ENCODE peak calls at places on chromosome 20, in five cellular contexts. One of them, this sample, is unnamed.

GRCh38 chr20:50385733-50386640 is 124.2 kb upstream of the PTPN1 start:
- DNase-seq in neural progenitor cell: no peak
- DNase-seq in H1: no peak
- DNase-seq in cardiac fibroblast: no peak
- DNase-seq in lung: no peak
- DNase-seq in this sample: no peak

GRCh38 chr20:11235058-11235457 is 561.3 kb upstream of the JAG1 start:
- DNase-seq in neural progenitor cell: no peak
- DNase-seq in H1: no peak
- DNase-seq in cardiac fibroblast: peak; percentile 52
- DNase-seq in lung: no peak
- DNase-seq in this sample: no peak

GRCh38 chr20:59835448-59836395 is 97.7 kb downstream of the SYCP2 start:
- DNase-seq in H1: peak; percentile 44
- DNase-seq in lung: peak; percentile 30
- DNase-seq in neural progenitor cell: peak; percentile 86
- DNase-seq in cardiac fibroblast: peak; percentile 24
- DNase-seq in this sample: no peak

GRCh38 chr20:16569218-16570153 is 3.8 kb downstream of the KIF16B start:
- DNase-seq in H1: no peak
- DNase-seq in cardiac fibroblast: no peak
- DNase-seq in lung: no peak
- DNase-seq in neural progenitor cell: no peak
- DNase-seq in this sample: no peak

GRCh38 chr20:57953638-57954037 is 243.8 kb upstream of the PMEPA1 start:
- DNase-seq in cardiac fibroblast: no peak
- DNase-seq in lung: no peak
- DNase-seq in neural progenitor cell: no peak
- DNase-seq in H1: no peak
- DNase-seq in this sample: no peak

GRCh38 chr20:61271273-61272221 is 19.5 kb downstream of the CDH4 start:
- DNase-seq in cardiac fibroblast: no peak
- DNase-seq in neural progenitor cell: peak; percentile 74
- DNase-seq in H1: no peak
- DNase-seq in lung: no peak
- DNase-seq in this sample: no peak

GRCh38 chr20:22584630-22584921 is 204 bp upstream of the FOXA2 start:
- DNase-seq in lung: no peak
- DNase-seq in cardiac fibroblast: no peak
- DNase-seq in neural progenitor cell: peak; percentile 39
- DNase-seq in H1: peak; percentile 79
- DNase-seq in this sample: no peak

GRCh38 chr20:57996936-57997629 is 231.4 kb downstream of the ANKRD60 start:
- DNase-seq in lung: no peak
- DNase-seq in neural progenitor cell: no peak
- DNase-seq in cardiac fibroblast: no peak
- DNase-seq in H1: no peak
- DNase-seq in this sample: no peak

GRCh38 chr20:47620808-47621805 is 119.4 kb downstream of the NCOA3 start:
- DNase-seq in lung: no peak
- DNase-seq in H1: no peak
- DNase-seq in neural progenitor cell: peak; percentile 39
- DNase-seq in cardiac fibroblast: peak; percentile 86
- DNase-seq in this sample: no peak

GRCh38 chr20:21355981-21356380 is 41.3 kb downstream of the NKX2-4 start:
- DNase-seq in cardiac fibroblast: no peak
- DNase-seq in H1: no peak
- DNase-seq in neural progenitor cell: no peak
- DNase-seq in lung: no peak
- DNase-seq in this sample: no peak

GRCh38 chr20:55155360-55155759 is 680.0 kb downstream of the DOK5 start:
- DNase-seq in neural progenitor cell: no peak
- DNase-seq in lung: no peak
- DNase-seq in cardiac fibroblast: no peak
- DNase-seq in H1: no peak
- DNase-seq in this sample: no peak

GRCh38 chr20:8385247-8385646 is 253.2 kb downstream of the PLCB1 start:
- DNase-seq in neural progenitor cell: peak; percentile 74
- DNase-seq in H1: no peak
- DNase-seq in lung: no peak
- DNase-seq in cardiac fibroblast: peak; percentile 82
- DNase-seq in this sample: no peak

GRCh38 chr20:3842332-3842930 is 4.2 kb upstream of the MAVS start:
- DNase-seq in lung: no peak
- DNase-seq in cardiac fibroblast: no peak
- DNase-seq in neural progenitor cell: no peak
- DNase-seq in H1: no peak
- DNase-seq in this sample: no peak

GRCh38 chr20:17663486-17663885 is 18.6 kb downstream of the RRBP1 start:
- DNase-seq in cardiac fibroblast: no peak
- DNase-seq in lung: no peak
- DNase-seq in H1: no peak
- DNase-seq in neural progenitor cell: peak; percentile 70
- DNase-seq in this sample: no peak

GRCh38 chr20:3316131-3316530 is 77.1 kb upstream of the SLC4A11 start:
- DNase-seq in lung: no peak
- DNase-seq in neural progenitor cell: no peak
- DNase-seq in cardiac fibroblast: no peak
- DNase-seq in H1: no peak
- DNase-seq in this sample: no peak

GRCh38 chr20:59163641-59164530 is at the start of gene ZNF831:
- DNase-seq in H1: no peak
- DNase-seq in lung: no peak
- DNase-seq in neural progenitor cell: no peak
- DNase-seq in cardiac fibroblast: no peak
- DNase-seq in this sample: no peak

GRCh38 chr20:22268675-22269074 is 315.7 kb downstream of the FOXA2 start:
- DNase-seq in lung: no peak
- DNase-seq in H1: no peak
- DNase-seq in neural progenitor cell: no peak
- DNase-seq in cardiac fibroblast: no peak
- DNase-seq in this sample: no peak

GRCh38 chr20:49541733-49542513 is 26.0 kb downstream of the PTGIS start:
- DNase-seq in lung: peak; percentile 56
- DNase-seq in cardiac fibroblast: peak; percentile 83
- DNase-seq in neural progenitor cell: peak; percentile 88
- DNase-seq in H1: peak; percentile 86
- DNase-seq in this sample: peak; percentile 84

GRCh38 chr20:58869662-58870227 is 17.2 kb downstream of the GNAS start:
- DNase-seq in H1: no peak
- DNase-seq in neural progenitor cell: no peak
- DNase-seq in lung: no peak
- DNase-seq in cardiac fibroblast: no peak
- DNase-seq in this sample: no peak

GRCh38 chr20:47461120-47461685 is 40.5 kb upstream of the NCOA3 start:
- DNase-seq in lung: no peak
- DNase-seq in H1: no peak
- DNase-seq in cardiac fibroblast: no peak
- DNase-seq in neural progenitor cell: no peak
- DNase-seq in this sample: no peak

GRCh38 chr20:38134427-38135281 is 30.4 kb downstream of the TGM2 start:
- DNase-seq in lung: no peak
- DNase-seq in neural progenitor cell: no peak
- DNase-seq in cardiac fibroblast: peak; percentile 73
- DNase-seq in H1: no peak
- DNase-seq in this sample: no peak

GRCh38 chr20:10551732-10552724 is 116.9 kb downstream of the SLX4IP start:
- DNase-seq in neural progenitor cell: peak; percentile 65
- DNase-seq in H1: no peak
- DNase-seq in lung: no peak
- DNase-seq in cardiac fibroblast: no peak
- DNase-seq in this sample: no peak

GRCh38 chr20:41166201-41167117 is 29.1 kb downstream of the PLCG1 start:
- DNase-seq in lung: no peak
- DNase-seq in neural progenitor cell: no peak
- DNase-seq in cardiac fibroblast: no peak
- DNase-seq in H1: no peak
- DNase-seq in this sample: no peak

GRCh38 chr20:21053002-21053762 is 53.0 kb downstream of the LINC00237 start:
- DNase-seq in lung: no peak
- DNase-seq in neural progenitor cell: peak; percentile 54
- DNase-seq in cardiac fibroblast: no peak
- DNase-seq in H1: peak; percentile 53
- DNase-seq in this sample: peak; percentile 13

GRCh38 chr20:36493013-36493800 is 48.1 kb upstream of the MYL9 start:
- DNase-seq in lung: no peak
- DNase-seq in cardiac fibroblast: no peak
- DNase-seq in neural progenitor cell: peak; percentile 57
- DNase-seq in H1: peak; percentile 67
- DNase-seq in this sample: peak; percentile 31

GRCh38 chr20:63177785-63178444 is 38.0 kb downstream of the YTHDF1 start:
- DNase-seq in neural progenitor cell: peak; percentile 56
- DNase-seq in H1: peak; percentile 77
- DNase-seq in lung: no peak
- DNase-seq in cardiac fibroblast: peak; percentile 11
- DNase-seq in this sample: no peak

GRCh38 chr20:63179876-63180275 is 36.1 kb downstream of the YTHDF1 start:
- DNase-seq in cardiac fibroblast: no peak
- DNase-seq in H1: no peak
- DNase-seq in neural progenitor cell: no peak
- DNase-seq in lung: no peak
- DNase-seq in this sample: no peak

GRCh38 chr20:63178445-63178818 is 37.5 kb downstream of the YTHDF1 start:
- DNase-seq in H1: peak; percentile 77
- DNase-seq in neural progenitor cell: peak; percentile 93
- DNase-seq in lung: no peak
- DNase-seq in cardiac fibroblast: no peak
- DNase-seq in this sample: no peak

GRCh38 chr20:63180541-63181185 is 35.3 kb downstream of the YTHDF1 start:
- DNase-seq in neural progenitor cell: no peak
- DNase-seq in cardiac fibroblast: no peak
- DNase-seq in H1: no peak
- DNase-seq in lung: no peak
- DNase-seq in this sample: no peak

DNA sequence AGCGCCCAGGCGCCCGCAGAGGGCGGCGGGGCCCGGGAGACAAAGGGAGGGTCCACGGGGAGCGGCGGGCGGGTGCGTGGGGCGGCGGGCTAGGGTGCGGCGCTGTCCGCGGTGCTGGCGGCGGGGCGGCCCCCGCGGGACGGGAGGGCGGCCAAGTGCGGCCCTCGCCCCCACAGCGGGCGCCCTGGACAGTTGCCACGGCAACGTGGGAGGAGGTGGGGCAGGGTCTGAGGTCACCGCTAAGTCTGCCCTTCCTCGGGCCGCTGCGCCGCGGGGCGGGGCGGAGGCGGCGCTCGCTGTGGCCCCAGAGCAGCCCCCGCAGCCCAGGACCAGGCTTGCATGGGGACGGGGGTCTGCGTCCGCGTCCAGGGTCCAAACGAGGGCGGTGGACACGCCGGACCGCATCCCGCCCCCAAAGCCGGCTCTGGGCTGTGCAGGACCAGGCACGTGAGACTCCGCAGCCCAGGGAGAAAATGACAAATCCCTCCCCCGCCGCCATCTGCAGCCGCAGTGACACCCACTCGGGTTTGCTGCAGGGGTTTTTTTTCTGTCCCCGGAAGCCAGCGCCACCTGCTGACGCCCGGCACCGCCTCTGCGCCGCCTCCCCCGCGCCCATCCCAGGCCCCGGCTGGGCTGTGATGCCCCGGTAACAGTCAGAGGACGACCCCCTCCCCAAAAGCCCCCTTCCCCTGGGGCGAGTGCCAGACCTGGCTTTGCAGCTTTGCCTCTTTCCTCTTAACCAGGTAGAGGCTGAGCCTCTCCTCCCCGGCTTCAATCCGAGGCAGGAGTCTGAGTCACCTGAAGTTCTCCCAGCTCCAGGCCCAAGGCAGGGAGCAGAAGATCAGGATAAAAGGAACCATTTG is 36.8 kb downstream of the YTHDF1 start:
- DNase-seq in H1: peak; percentile 77
- DNase-seq in neural progenitor cell: peak; percentile 71
- DNase-seq in lung: no peak
- DNase-seq in cardiac fibroblast: peak; percentile 9
- DNase-seq in this sample: no peak
- H3K4me3 ChIP-seq in H1: peak overlapping the region; percentile 83
- H3K4me3 ChIP-seq in neural progenitor cell: peak overlapping the region; percentile 49
- H3K4me3 ChIP-seq in lung: no peak overlapping the region
- H3K4me3 ChIP-seq in cardiac fibroblast: no peak overlapping the region
- H3K4me3 ChIP-seq in this sample: peak overlapping the region; percentile 34

GRCh38 chr20:5797165-5797564 is 47.0 kb downstream of the SHLD1 start:
- DNase-seq in neural progenitor cell: no peak
- DNase-seq in H1: no peak
- DNase-seq in lung: no peak
- DNase-seq in cardiac fibroblast: no peak
- DNase-seq in this sample: no peak
- H3K4me3 ChIP-seq in neural progenitor cell: no peak overlapping the region
- H3K4me3 ChIP-seq in H1: no peak overlapping the region
- H3K4me3 ChIP-seq in lung: no peak overlapping the region
- H3K4me3 ChIP-seq in cardiac fibroblast: no peak overlapping the region
- H3K4me3 ChIP-seq in this sample: no peak overlapping the region

DNA sequence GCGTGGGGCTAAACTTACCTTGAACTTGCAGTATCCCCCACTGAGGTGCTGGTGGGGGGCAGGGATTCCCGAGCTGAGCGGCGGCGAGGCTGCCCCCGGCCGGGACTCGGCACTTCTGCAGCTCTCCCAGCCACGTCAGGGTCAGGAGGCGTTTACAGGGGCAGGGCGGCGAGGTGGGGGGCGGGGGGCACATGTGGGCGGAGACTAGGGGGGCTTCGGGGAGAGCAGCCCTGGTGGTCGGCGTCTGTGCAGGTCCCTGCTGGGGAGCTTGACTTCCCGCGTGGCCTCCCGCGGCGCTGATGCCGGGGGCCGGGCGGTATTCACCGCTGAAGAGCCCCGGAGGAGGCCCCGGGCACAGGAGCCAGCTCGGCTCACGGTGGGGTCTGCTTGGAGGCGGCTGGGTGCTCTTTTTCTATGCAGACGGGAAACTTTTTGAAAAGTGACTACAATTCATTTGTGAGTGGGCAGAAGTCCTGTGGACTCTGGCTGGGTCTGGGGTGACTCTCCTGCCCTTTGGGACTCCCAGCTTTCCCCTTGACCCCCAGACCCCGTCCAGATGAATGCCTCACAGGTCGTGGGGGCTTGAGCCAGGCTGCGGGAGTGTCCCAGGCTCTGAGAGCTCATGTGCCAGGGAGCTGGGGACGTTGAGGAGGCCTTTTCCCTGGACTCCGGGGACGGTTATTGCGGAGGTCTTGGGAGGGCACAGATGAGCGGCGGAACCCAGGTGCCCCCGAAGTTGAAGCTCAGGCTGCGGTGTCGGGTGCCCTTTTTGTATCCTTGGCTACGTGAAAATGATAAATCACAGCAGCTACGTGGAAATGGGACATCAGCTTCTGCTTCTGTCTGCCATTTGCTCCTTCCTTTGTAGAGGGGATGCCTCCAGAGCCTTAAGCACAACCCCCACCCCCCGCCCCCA is 75.9 kb upstream of the GATA5 start:
- DNase-seq in cardiac fibroblast: no peak
- DNase-seq in lung: no peak
- DNase-seq in neural progenitor cell: peak; percentile 38
- DNase-seq in H1: no peak
- DNase-seq in this sample: no peak
- H3K4me3 ChIP-seq in cardiac fibroblast: no peak overlapping the region
- H3K4me3 ChIP-seq in lung: no peak overlapping the region
- H3K4me3 ChIP-seq in neural progenitor cell: peak overlapping the region; percentile 39
- H3K4me3 ChIP-seq in H1: peak overlapping the region; percentile 65
- H3K4me3 ChIP-seq in this sample: peak overlapping the region; percentile 26

GRCh38 chr20:31699801-31700728 is 22.6 kb downstream of the BCL2L1 start:
- DNase-seq in H1: no peak
- DNase-seq in lung: no peak
- DNase-seq in cardiac fibroblast: no peak
- DNase-seq in neural progenitor cell: no peak
- DNase-seq in this sample: no peak
- H3K4me3 ChIP-seq in H1: no peak overlapping the region
- H3K4me3 ChIP-seq in lung: no peak overlapping the region
- H3K4me3 ChIP-seq in cardiac fibroblast: no peak overlapping the region
- H3K4me3 ChIP-seq in neural progenitor cell: no peak overlapping the region
- H3K4me3 ChIP-seq in this sample: no peak overlapping the region

GRCh38 chr20:33862709-33863403 is 51.7 kb downstream of the CHMP4B start:
- DNase-seq in H1: peak; percentile 93
- DNase-seq in cardiac fibroblast: peak; percentile 72
- DNase-seq in lung: peak; percentile 47
- DNase-seq in neural progenitor cell: peak; percentile 82
- DNase-seq in this sample: peak; percentile 31
- H3K4me3 ChIP-seq in H1: peak overlapping the region; percentile 52
- H3K4me3 ChIP-seq in cardiac fibroblast: peak overlapping the region; percentile 21
- H3K4me3 ChIP-seq in lung: no peak overlapping the region
- H3K4me3 ChIP-seq in neural progenitor cell: peak overlapping the region; percentile 24
- H3K4me3 ChIP-seq in this sample: peak overlapping the region; percentile 24